ENCODE peak calls at places on chromosomes 16 and 17, in five cellular contexts. S, B, X, Y and Q are unnamed samples.

GRCh38 chr17:2092253-2092652 is 37.4 kb downstream of the HIC1 start:
- DNase-seq in S (no peak), B (no peak), X (no peak), Y (no peak), Q (no peak)

GRCh38 chr17:2837147-2837561 is 40.9 kb downstream of the RAP1GAP2 start:
- DNase-seq in S (no peak), B (no peak), X (no peak), Y (peak; percentile 31), Q (no peak)

GRCh38 chr16:15643453-15644305 is 725 bp upstream of the MARF1 start:
- DNase-seq in S (no peak), B (no peak), X (peak; percentile 61), Y (no peak), Q (peak; percentile 36)

GRCh38 chr17:41308918-41309359 is at the start of gene KRTAP16-1:
- DNase-seq in S (peak; percentile 59), B (no peak), X (no peak), Y (peak; percentile 38), Q (no peak)

GRCh38 chr17:19260958-19261357 is 23.8 kb downstream of the EPN2 start:
- DNase-seq in S (no peak), B (no peak), X (no peak), Y (no peak), Q (no peak)

GRCh38 chr17:29394761-29395160 is 4.6 kb downstream of the TAOK1 start:
- DNase-seq in S (no peak), B (no peak), X (no peak), Y (no peak), Q (no peak)

GRCh38 chr17:21171309-21171922 is 42.5 kb downstream of the TMEM11 start:
- DNase-seq in S (no peak), B (peak; percentile 51), X (no peak), Y (no peak), Q (no peak)

GRCh38 chr17:83177611-83178532 is 98.5 kb downstream of the METRNL start:
- DNase-seq in S (peak; percentile 71), B (no peak), X (no peak), Y (no peak), Q (peak; percentile 15)

GRCh38 chr17:4849011-4849536 is 15.9 kb downstream of the MINK1 start:
- DNase-seq in S (no peak), B (no peak), X (peak; percentile 80), Y (no peak), Q (no peak)

GRCh38 chr16:46996391-46996790 is 22.9 kb upstream of the DNAJA2 start:
- DNase-seq in S (no peak), B (no peak), X (no peak), Y (no peak), Q (no peak)

GRCh38 chr16:74605746-74606520 is 981 bp downstream of the GLG1 start:
- DNase-seq in S (no peak), B (no peak), X (no peak), Y (no peak), Q (no peak)

GRCh38 chr17:13919818-13920217 is 149.5 kb upstream of the COX10 start:
- DNase-seq in S (no peak), B (no peak), X (no peak), Y (no peak), Q (no peak)

DNA sequence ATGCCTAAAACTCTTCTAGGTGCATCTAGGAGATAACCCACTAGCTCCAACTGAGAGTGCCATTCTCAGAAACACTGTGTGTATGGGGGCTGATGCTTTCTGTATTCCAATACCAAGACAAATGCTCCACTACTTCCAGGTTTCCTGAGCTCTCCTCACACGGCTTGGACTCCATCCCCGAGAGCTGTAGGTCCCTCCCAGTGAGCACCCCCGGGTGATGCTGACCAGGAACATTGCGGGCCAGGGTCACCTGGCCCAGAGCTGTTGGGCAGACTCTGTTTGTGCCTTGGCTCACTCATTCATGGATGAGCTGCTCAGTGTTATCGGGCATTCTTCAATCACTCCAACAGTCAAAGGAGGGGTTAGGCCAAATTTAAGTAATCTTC is 7.0 kb downstream of the CUEDC1 start:
- DNase-seq in S (peak; percentile 34), B (no peak), X (no peak), Y (no peak), Q (no peak)
- H3K4me3 ChIP-seq in S (no peak overlapping the region), B (no peak overlapping the region), X (peak overlapping the region; percentile 7), Y (no peak overlapping the region), Q (no peak overlapping the region)

GRCh38 chr17:49728425-49728824 is 20.7 kb upstream of the SLC35B1 start:
- DNase-seq in S (no peak), B (no peak), X (no peak), Y (no peak), Q (no peak)
- H3K27ac ChIP-seq in S (no peak overlapping the region), B (no peak overlapping the region), X (no peak overlapping the region), Y (no peak overlapping the region), Q (no peak overlapping the region)

GRCh38 chr16:83285921-83286320 is 521.9 kb upstream of the HSBP1 start:
- DNase-seq in S (no peak), B (no peak), X (no peak), Y (no peak), Q (no peak)
- H3K4me3 ChIP-seq in S (no peak overlapping the region), B (no peak overlapping the region), X (no peak overlapping the region), Y (no peak overlapping the region), Q (no peak overlapping the region)

GRCh38 chr16:23699100-23699499 is 13.9 kb downstream of the ERN2 start:
- DNase-seq in S (no peak), B (no peak), X (no peak), Y (no peak), Q (no peak)
- H3K27ac ChIP-seq in S (no peak overlapping the region), B (no peak overlapping the region), X (no peak overlapping the region), Y (no peak overlapping the region), Q (no peak overlapping the region)

DNA sequence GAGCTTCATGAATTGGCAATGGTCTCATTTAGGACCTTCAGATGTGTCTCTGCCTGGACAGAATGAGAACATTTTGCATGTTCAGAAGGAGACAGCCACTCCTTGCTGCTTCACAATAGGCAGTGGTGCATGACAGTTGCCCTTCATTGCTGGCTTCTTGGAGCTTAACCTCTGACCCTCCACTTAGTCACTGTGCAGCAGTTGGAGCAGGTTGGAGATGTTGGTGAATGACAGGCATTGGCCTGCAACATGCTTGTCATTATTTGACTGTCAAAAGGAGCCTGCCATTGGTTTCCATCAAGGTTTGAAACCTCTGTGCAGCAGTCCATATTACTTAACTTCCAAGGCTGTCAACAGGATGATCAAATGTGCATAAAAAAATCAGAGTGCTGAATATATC is 22.7 kb downstream of the FTO start:
- DNase-seq in S (no peak), B (no peak), X (no peak), Y (no peak), Q (no peak)
- H3K4me3 ChIP-seq in S (no peak overlapping the region), B (no peak overlapping the region), X (no peak overlapping the region), Y (no peak overlapping the region), Q (no peak overlapping the region)

DNA sequence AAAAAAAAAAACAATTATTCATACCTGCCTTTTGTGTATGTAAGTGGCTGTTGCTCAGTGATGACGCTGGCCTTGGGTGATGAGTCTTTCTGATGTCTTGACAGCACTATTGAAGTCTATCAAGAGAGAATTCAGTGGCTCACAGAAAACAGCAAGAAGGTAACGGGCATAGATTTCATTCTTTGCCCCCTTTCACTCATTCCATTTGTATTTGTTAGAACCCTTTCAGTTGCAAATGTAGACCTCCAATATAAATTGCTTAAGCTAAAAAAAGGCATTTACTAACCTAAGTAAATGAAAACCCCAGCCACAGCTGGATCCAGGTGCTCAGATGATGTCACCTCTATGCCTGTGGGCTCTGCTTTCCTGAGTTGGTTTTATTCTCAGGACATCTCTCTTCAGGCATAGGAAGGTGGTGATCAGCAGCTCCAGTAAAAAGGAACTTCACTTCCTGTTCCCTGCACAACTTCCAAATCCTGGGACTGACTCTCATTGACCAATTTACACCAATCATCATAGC is 11.1 kb downstream of the VWA3A start:
- DNase-seq in S (no peak), B (no peak), X (no peak), Y (no peak), Q (no peak)
- H3K27ac ChIP-seq in S (no peak overlapping the region), B (no peak overlapping the region), X (no peak overlapping the region), Y (no peak overlapping the region), Q (no peak overlapping the region)

DNA sequence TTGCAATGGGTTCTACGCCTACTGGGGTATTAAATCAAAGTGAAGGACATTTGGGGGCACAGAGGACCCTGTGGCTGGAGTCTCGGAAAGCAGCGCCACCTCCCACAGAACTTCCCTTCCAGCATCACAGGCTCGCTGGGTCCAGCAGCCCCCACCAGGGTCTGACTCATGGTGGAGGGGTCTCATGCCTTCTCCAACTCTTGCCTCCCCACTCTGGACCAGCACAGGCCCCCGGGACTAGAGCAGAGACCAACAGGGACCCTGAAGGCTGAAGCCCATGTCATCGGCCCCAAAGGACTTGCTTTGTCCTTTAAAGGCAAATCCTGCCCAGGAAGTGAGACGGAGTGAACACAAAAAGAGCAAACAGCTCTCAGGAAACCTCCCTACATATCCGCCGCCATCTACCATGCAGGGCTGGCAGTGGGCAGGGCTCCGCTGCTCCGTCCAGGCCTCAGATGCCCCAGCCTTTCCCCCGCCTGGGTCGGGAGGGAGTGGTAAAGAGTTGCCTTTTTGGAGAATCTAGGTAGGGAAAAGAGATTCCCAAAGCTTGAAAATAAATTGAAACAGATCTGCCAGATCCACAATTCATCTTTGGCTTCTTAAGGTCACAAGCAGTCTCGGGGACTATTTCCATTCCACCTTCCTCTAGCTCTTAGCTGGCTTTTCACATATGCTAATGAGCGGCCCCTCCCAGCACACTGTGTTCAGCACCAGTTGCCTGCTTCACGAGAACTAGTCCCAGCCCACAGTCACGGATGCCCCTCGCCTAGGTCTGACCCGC is 2.1 kb upstream of the GPRC5C start:
- DNase-seq in S (no peak), B (no peak), X (no peak), Y (no peak), Q (no peak)
- H3K4me3 ChIP-seq in S (peak overlapping the region; percentile 20), B (no peak overlapping the region), X (peak overlapping the region; percentile 78), Y (no peak overlapping the region), Q (peak overlapping the region; percentile 74)

GRCh38 chr17:74645010-74645409 is 21.5 kb upstream of the CD300E start:
- DNase-seq in S (no peak), B (no peak), X (no peak), Y (no peak), Q (no peak)
- H3K27ac ChIP-seq in S (no peak overlapping the region), B (no peak overlapping the region), X (no peak overlapping the region), Y (no peak overlapping the region), Q (no peak overlapping the region)